ENCODE peak calls at places on chromosomes 12 and 14, in ten cellular contexts. One of them, this sample, is unnamed. For H3K4me1, the result is how much of the 10 kb centered on the place peaks cover.

GRCh38 chr12:111443586-111443985 is 37.9 kb downstream of the SH2B3 start:
- DNase-seq in neural progenitor cell: no peak
- DNase-seq in thoracic aorta: no peak
- DNase-seq in aorta: peak
- DNase-seq in right lobe of liver: no peak
- DNase-seq in MM.1S: no peak
- DNase-seq in Panc1: no peak
- DNase-seq in A549: no peak
- DNase-seq in tibial artery: peak
- DNase-seq in CD4-positive, CD25-positive, alpha-beta regulatory T cell: no peak
- DNase-seq in this sample: no peak

GRCh38 chr14:68958553-68958952 is 20.5 kb downstream of the ACTN1 start:
- DNase-seq in neural progenitor cell: no peak
- DNase-seq in thoracic aorta: no peak
- DNase-seq in aorta: no peak
- DNase-seq in right lobe of liver: no peak
- DNase-seq in MM.1S: no peak
- DNase-seq in Panc1: no peak
- DNase-seq in A549: no peak
- DNase-seq in tibial artery: no peak
- DNase-seq in CD4-positive, CD25-positive, alpha-beta regulatory T cell: no peak
- DNase-seq in this sample: no peak

GRCh38 chr12:75311369-75311768 is 18.8 kb downstream of the CAPS2 start:
- DNase-seq in neural progenitor cell: no peak
- DNase-seq in thoracic aorta: no peak
- DNase-seq in aorta: no peak
- DNase-seq in right lobe of liver: no peak
- DNase-seq in MM.1S: no peak
- DNase-seq in Panc1: no peak
- DNase-seq in A549: no peak
- DNase-seq in tibial artery: no peak
- DNase-seq in CD4-positive, CD25-positive, alpha-beta regulatory T cell: no peak
- DNase-seq in this sample: no peak

GRCh38 chr12:15240898-15241297 is 19.7 kb upstream of the RERG start:
- DNase-seq in neural progenitor cell: no peak
- DNase-seq in thoracic aorta: no peak
- DNase-seq in aorta: no peak
- DNase-seq in right lobe of liver: no peak
- DNase-seq in MM.1S: no peak
- DNase-seq in Panc1: no peak
- DNase-seq in A549: no peak
- DNase-seq in tibial artery: no peak
- DNase-seq in CD4-positive, CD25-positive, alpha-beta regulatory T cell: no peak
- DNase-seq in this sample: no peak

GRCh38 chr14:99972748-99973466 is 92.3 kb upstream of the EVL start:
- DNase-seq in neural progenitor cell: no peak
- DNase-seq in thoracic aorta: no peak
- DNase-seq in aorta: no peak
- DNase-seq in right lobe of liver: no peak
- DNase-seq in MM.1S: no peak
- DNase-seq in Panc1: no peak
- DNase-seq in A549: no peak
- DNase-seq in tibial artery: no peak
- DNase-seq in CD4-positive, CD25-positive, alpha-beta regulatory T cell: no peak
- DNase-seq in this sample: no peak

GRCh38 chr14:42224053-42224888 is 617.6 kb downstream of the LRFN5 start:
- DNase-seq in neural progenitor cell: peak
- DNase-seq in thoracic aorta: peak
- DNase-seq in aorta: no peak
- DNase-seq in right lobe of liver: peak
- DNase-seq in MM.1S: no peak
- DNase-seq in Panc1: no peak
- DNase-seq in A549: peak
- DNase-seq in tibial artery: no peak
- DNase-seq in CD4-positive, CD25-positive, alpha-beta regulatory T cell: no peak
- DNase-seq in this sample: no peak

GRCh38 chr12:48602192-48602989 is 32.5 kb upstream of the LALBA start:
- DNase-seq in neural progenitor cell: no peak
- DNase-seq in thoracic aorta: no peak
- DNase-seq in aorta: no peak
- DNase-seq in right lobe of liver: no peak
- DNase-seq in MM.1S: no peak
- DNase-seq in Panc1: no peak
- DNase-seq in A549: no peak
- DNase-seq in tibial artery: no peak
- DNase-seq in CD4-positive, CD25-positive, alpha-beta regulatory T cell: peak
- DNase-seq in this sample: peak

GRCh38 chr12:12645485-12645884 is 33.8 kb downstream of the CREBL2 start:
- DNase-seq in neural progenitor cell: peak
- DNase-seq in thoracic aorta: no peak
- DNase-seq in aorta: no peak
- DNase-seq in right lobe of liver: no peak
- DNase-seq in MM.1S: peak
- DNase-seq in Panc1: no peak
- DNase-seq in A549: no peak
- DNase-seq in tibial artery: no peak
- DNase-seq in CD4-positive, CD25-positive, alpha-beta regulatory T cell: peak
- DNase-seq in this sample: no peak

GRCh38 chr12:54273981-54274380 is 5.9 kb downstream of the CBX5 start:
- DNase-seq in neural progenitor cell: no peak
- DNase-seq in thoracic aorta: no peak
- DNase-seq in aorta: no peak
- DNase-seq in right lobe of liver: no peak
- DNase-seq in MM.1S: no peak
- DNase-seq in Panc1: no peak
- DNase-seq in A549: no peak
- DNase-seq in tibial artery: no peak
- DNase-seq in CD4-positive, CD25-positive, alpha-beta regulatory T cell: no peak
- DNase-seq in this sample: no peak

GRCh38 chr12:109741970-109742372 is 28.3 kb downstream of the FAM222A start:
- DNase-seq in neural progenitor cell: no peak
- DNase-seq in thoracic aorta: no peak
- DNase-seq in aorta: peak
- DNase-seq in right lobe of liver: peak
- DNase-seq in MM.1S: no peak
- DNase-seq in Panc1: no peak
- DNase-seq in A549: no peak
- DNase-seq in tibial artery: peak
- DNase-seq in CD4-positive, CD25-positive, alpha-beta regulatory T cell: no peak
- DNase-seq in this sample: no peak

GRCh38 chr12:116620085-116620734 is 61.0 kb downstream of the MAP1LC3B2 start:
- DNase-seq in neural progenitor cell: no peak
- DNase-seq in thoracic aorta: no peak
- DNase-seq in aorta: peak
- DNase-seq in right lobe of liver: no peak
- DNase-seq in MM.1S: no peak
- DNase-seq in Panc1: no peak
- DNase-seq in A549: no peak
- DNase-seq in tibial artery: no peak
- DNase-seq in CD4-positive, CD25-positive, alpha-beta regulatory T cell: no peak
- DNase-seq in this sample: no peak

GRCh38 chr12:46430340-46430948 is 57.9 kb upstream of the SLC38A2 start:
- DNase-seq in neural progenitor cell: no peak
- DNase-seq in thoracic aorta: no peak
- DNase-seq in aorta: no peak
- DNase-seq in right lobe of liver: no peak
- DNase-seq in MM.1S: no peak
- DNase-seq in Panc1: peak
- DNase-seq in A549: peak
- DNase-seq in tibial artery: no peak
- DNase-seq in CD4-positive, CD25-positive, alpha-beta regulatory T cell: peak
- DNase-seq in this sample: no peak

GRCh38 chr12:13435535-13435934 is 239.0 kb downstream of the EMP1 start:
- DNase-seq in neural progenitor cell: peak
- DNase-seq in thoracic aorta: no peak
- DNase-seq in aorta: no peak
- DNase-seq in right lobe of liver: no peak
- DNase-seq in MM.1S: no peak
- DNase-seq in Panc1: no peak
- DNase-seq in A549: no peak
- DNase-seq in tibial artery: no peak
- DNase-seq in CD4-positive, CD25-positive, alpha-beta regulatory T cell: no peak
- DNase-seq in this sample: no peak

GRCh38 chr12:88111074-88111652 is 30.7 kb downstream of the CEP290 start:
- DNase-seq in neural progenitor cell: peak
- DNase-seq in thoracic aorta: no peak
- DNase-seq in aorta: no peak
- DNase-seq in right lobe of liver: no peak
- DNase-seq in MM.1S: peak
- DNase-seq in Panc1: peak
- DNase-seq in A549: peak
- DNase-seq in tibial artery: no peak
- DNase-seq in CD4-positive, CD25-positive, alpha-beta regulatory T cell: peak
- DNase-seq in this sample: peak

GRCh38 chr12:50788562-50788961 is 24.7 kb downstream of the ATF1 start:
- DNase-seq in neural progenitor cell: no peak
- DNase-seq in thoracic aorta: no peak
- DNase-seq in aorta: no peak
- DNase-seq in right lobe of liver: no peak
- DNase-seq in MM.1S: no peak
- DNase-seq in Panc1: no peak
- DNase-seq in A549: no peak
- DNase-seq in tibial artery: no peak
- DNase-seq in CD4-positive, CD25-positive, alpha-beta regulatory T cell: no peak
- DNase-seq in this sample: no peak

GRCh38 chr14:79852975-79853374 is 358.3 kb downstream of the DIO2 start:
- DNase-seq in neural progenitor cell: peak
- DNase-seq in thoracic aorta: no peak
- DNase-seq in aorta: no peak
- DNase-seq in right lobe of liver: no peak
- DNase-seq in MM.1S: no peak
- DNase-seq in Panc1: no peak
- DNase-seq in A549: no peak
- DNase-seq in tibial artery: no peak
- DNase-seq in CD4-positive, CD25-positive, alpha-beta regulatory T cell: no peak
- DNase-seq in this sample: no peak

DNA sequence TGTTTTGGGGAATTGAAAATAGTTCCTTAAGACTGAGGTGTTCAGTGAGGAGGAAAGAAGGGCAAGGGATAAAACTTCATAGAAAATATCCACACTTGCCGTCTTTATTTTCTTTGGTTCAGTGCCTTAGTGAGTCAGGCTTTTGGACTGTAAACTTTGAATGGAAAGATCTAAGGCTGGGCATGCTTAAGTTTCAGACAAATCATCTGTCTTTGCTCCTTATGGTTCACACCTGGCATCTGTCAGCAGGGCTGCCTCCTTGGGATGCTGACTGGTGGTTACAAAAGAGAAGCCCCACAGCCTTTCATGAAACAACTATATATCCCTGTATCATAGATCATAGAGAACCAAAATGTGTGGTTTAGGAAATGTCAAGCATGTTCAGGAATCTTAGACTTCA is 136.3 kb upstream of the PRICKLE1 start:
- DNase-seq in neural progenitor cell: no peak
- DNase-seq in thoracic aorta: no peak
- DNase-seq in aorta: no peak
- DNase-seq in right lobe of liver: no peak
- DNase-seq in MM.1S: no peak
- DNase-seq in Panc1: no peak
- DNase-seq in A549: no peak
- DNase-seq in tibial artery: no peak
- DNase-seq in CD4-positive, CD25-positive, alpha-beta regulatory T cell: no peak
- DNase-seq in this sample: no peak
- H3K4me1 ChIP-seq in neural progenitor cell: under half
- H3K4me1 ChIP-seq in thoracic aorta: under half
- H3K4me1 ChIP-seq in aorta: under half
- H3K4me1 ChIP-seq in right lobe of liver: under half
- H3K4me1 ChIP-seq in MM.1S: under half
- H3K4me1 ChIP-seq in Panc1: under half
- H3K4me1 ChIP-seq in A549: under half
- H3K4me1 ChIP-seq in tibial artery: under half
- H3K4me1 ChIP-seq in CD4-positive, CD25-positive, alpha-beta regulatory T cell: under half
- H3K4me1 ChIP-seq in this sample: under half

GRCh38 chr12:115320967-115321366 is 637.0 kb upstream of the TBX3 start:
- DNase-seq in neural progenitor cell: no peak
- DNase-seq in thoracic aorta: peak
- DNase-seq in aorta: peak
- DNase-seq in right lobe of liver: no peak
- DNase-seq in MM.1S: no peak
- DNase-seq in Panc1: no peak
- DNase-seq in A549: no peak
- DNase-seq in tibial artery: no peak
- DNase-seq in CD4-positive, CD25-positive, alpha-beta regulatory T cell: no peak
- DNase-seq in this sample: no peak
- H3K4me1 ChIP-seq in neural progenitor cell: under half
- H3K4me1 ChIP-seq in thoracic aorta: under half
- H3K4me1 ChIP-seq in aorta: under half
- H3K4me1 ChIP-seq in right lobe of liver: under half
- H3K4me1 ChIP-seq in MM.1S: under half
- H3K4me1 ChIP-seq in Panc1: under half
- H3K4me1 ChIP-seq in A549: under half
- H3K4me1 ChIP-seq in tibial artery: under half
- H3K4me1 ChIP-seq in CD4-positive, CD25-positive, alpha-beta regulatory T cell: under half
- H3K4me1 ChIP-seq in this sample: under half

GRCh38 chr12:108727868-108728735 is 3.2 kb downstream of the CORO1C start:
- DNase-seq in neural progenitor cell: no peak
- DNase-seq in thoracic aorta: no peak
- DNase-seq in aorta: no peak
- DNase-seq in right lobe of liver: no peak
- DNase-seq in MM.1S: no peak
- DNase-seq in Panc1: no peak
- DNase-seq in A549: no peak
- DNase-seq in tibial artery: no peak
- DNase-seq in CD4-positive, CD25-positive, alpha-beta regulatory T cell: no peak
- DNase-seq in this sample: no peak
- H3K4me1 ChIP-seq in neural progenitor cell: under half
- H3K4me1 ChIP-seq in thoracic aorta: half or more
- H3K4me1 ChIP-seq in aorta: under half
- H3K4me1 ChIP-seq in right lobe of liver: under half
- H3K4me1 ChIP-seq in MM.1S: half or more
- H3K4me1 ChIP-seq in Panc1: under half
- H3K4me1 ChIP-seq in A549: half or more
- H3K4me1 ChIP-seq in tibial artery: under half
- H3K4me1 ChIP-seq in CD4-positive, CD25-positive, alpha-beta regulatory T cell: under half
- H3K4me1 ChIP-seq in this sample: half or more

GRCh38 chr12:129305851-129306250 is 452.6 kb downstream of the GLT1D1 start:
- DNase-seq in neural progenitor cell: no peak
- DNase-seq in thoracic aorta: no peak
- DNase-seq in aorta: no peak
- DNase-seq in right lobe of liver: no peak
- DNase-seq in MM.1S: no peak
- DNase-seq in Panc1: no peak
- DNase-seq in A549: no peak
- DNase-seq in tibial artery: no peak
- DNase-seq in CD4-positive, CD25-positive, alpha-beta regulatory T cell: no peak
- DNase-seq in this sample: no peak

GRCh38 chr12:129304532-129304931 is 451.3 kb downstream of the GLT1D1 start:
- DNase-seq in neural progenitor cell: no peak
- DNase-seq in thoracic aorta: no peak
- DNase-seq in aorta: no peak
- DNase-seq in right lobe of liver: no peak
- DNase-seq in MM.1S: no peak
- DNase-seq in Panc1: no peak
- DNase-seq in A549: no peak
- DNase-seq in tibial artery: no peak
- DNase-seq in CD4-positive, CD25-positive, alpha-beta regulatory T cell: no peak
- DNase-seq in this sample: no peak

GRCh38 chr12:129312048-129312447 is 458.8 kb downstream of the GLT1D1 start:
- DNase-seq in neural progenitor cell: peak
- DNase-seq in thoracic aorta: no peak
- DNase-seq in aorta: no peak
- DNase-seq in right lobe of liver: no peak
- DNase-seq in MM.1S: no peak
- DNase-seq in Panc1: no peak
- DNase-seq in A549: no peak
- DNase-seq in tibial artery: no peak
- DNase-seq in CD4-positive, CD25-positive, alpha-beta regulatory T cell: no peak
- DNase-seq in this sample: no peak

GRCh38 chr12:129310346-129310745 is 457.1 kb downstream of the GLT1D1 start:
- DNase-seq in neural progenitor cell: no peak
- DNase-seq in thoracic aorta: no peak
- DNase-seq in aorta: no peak
- DNase-seq in right lobe of liver: no peak
- DNase-seq in MM.1S: no peak
- DNase-seq in Panc1: no peak
- DNase-seq in A549: no peak
- DNase-seq in tibial artery: no peak
- DNase-seq in CD4-positive, CD25-positive, alpha-beta regulatory T cell: no peak
- DNase-seq in this sample: no peak
- H3K4me1 ChIP-seq in neural progenitor cell: under half
- H3K4me1 ChIP-seq in thoracic aorta: under half
- H3K4me1 ChIP-seq in aorta: under half
- H3K4me1 ChIP-seq in right lobe of liver: under half
- H3K4me1 ChIP-seq in MM.1S: under half
- H3K4me1 ChIP-seq in Panc1: under half
- H3K4me1 ChIP-seq in A549: under half
- H3K4me1 ChIP-seq in tibial artery: under half
- H3K4me1 ChIP-seq in CD4-positive, CD25-positive, alpha-beta regulatory T cell: under half
- H3K4me1 ChIP-seq in this sample: under half